ENCODE peak calls at places on chromosomes 5 and 9, in six cellular contexts. H, Z, O, S, A and J are unnamed samples.

GRCh38 chr5:154194348-154195329 is 4.1 kb downstream of the GALNT10 start:
- DNase-seq in H (no peak), Z (peak; percentile 57), O (no peak), S (no peak), A (no peak), J (no peak)

GRCh38 chr5:93349613-93350012 is 231.4 kb downstream of the NR2F1-AS1 start:
- DNase-seq in H (no peak), Z (peak; percentile 67), O (no peak), S (no peak), A (no peak), J (no peak)

GRCh38 chr9:135060461-135061116 is 26.9 kb upstream of the OLFM1 start:
- DNase-seq in H (no peak), Z (no peak), O (no peak), S (peak; percentile 41), A (no peak), J (no peak)

GRCh38 chr5:10481241-10481932 is 39.7 kb downstream of the ROPN1L start:
- DNase-seq in H (no peak), Z (no peak), O (no peak), S (no peak), A (no peak), J (no peak)

GRCh38 chr5:65017636-65018035 is 248.9 kb downstream of the CWC27 start:
- DNase-seq in H (no peak), Z (peak; percentile 28), O (no peak), S (no peak), A (no peak), J (no peak)

GRCh38 chr9:101848485-101848919 is 110.1 kb upstream of the GRIN3A start:
- DNase-seq in H (no peak), Z (no peak), O (no peak), S (no peak), A (no peak), J (no peak)

GRCh38 chr9:114159562-114160145 is 4.3 kb downstream of the COL27A1 start:
- DNase-seq in H (no peak), Z (no peak), O (no peak), S (no peak), A (no peak), J (no peak)

GRCh38 chr9:113996531-113997001 is 81.5 kb downstream of the AMBP start:
- DNase-seq in H (no peak), Z (no peak), O (no peak), S (peak; percentile 44), A (no peak), J (no peak)